ENCODE peak calls at places on chromosomes 5 and 9, in eight cellular contexts. H is body of pancreas, D is GM13976, M is AG04450, S is AG09309, N is fibroblast of mammary gland, W is natural killer cell, B is uterus. C is an unnamed sample.

GRCh38 chr9:100285080-100285479 is 67.7 kb downstream of the TEX10 start:
- DNase-seq in S (no peak), H (no peak), B (no peak), D (no peak), N (no peak), M (no peak), W (no peak), C (no peak)

GRCh38 chr5:134600600-134600999 is 32.0 kb downstream of the SAR1B start:
- DNase-seq in B (no peak), S (peak), W (no peak), D (no peak), N (peak), H (no peak), M (peak), C (no peak)

GRCh38 chr5:77847129-77847460 is 71.0 kb upstream of the TBCA start:
- DNase-seq in H (no peak), B (no peak), N (no peak), D (no peak), W (no peak), S (no peak), M (no peak), C (no peak)

GRCh38 chr9:5947912-5948311 is 57.2 kb downstream of the MLANA start:
- DNase-seq in M (no peak), S (no peak), N (no peak), H (no peak), D (no peak), W (no peak), B (no peak), C (no peak)

GRCh38 chr5:73940026-73940425 is 314.0 kb downstream of the ARHGEF28 start:
- DNase-seq in D (no peak), H (no peak), M (no peak), B (no peak), N (no peak), W (no peak), S (no peak), C (no peak)

GRCh38 chr9:87516222-87516930 is 18.7 kb downstream of the DAPK1 start:
- DNase-seq in B (peak), W (no peak), M (no peak), H (peak), S (no peak), D (no peak), N (peak), C (peak)

GRCh38 chr5:41143124-41143523 is 70.2 kb downstream of the C6 start:
- DNase-seq in B (no peak), W (no peak), H (no peak), S (no peak), M (no peak), D (no peak), N (no peak), C (no peak)

GRCh38 chr5:133261993-133262392 is 210.2 kb downstream of the HSPA4 start:
- DNase-seq in D (no peak), N (no peak), B (no peak), H (peak), M (no peak), S (no peak), W (no peak), C (no peak)

GRCh38 chr5:83209963-83210362 is 132.6 kb downstream of the XRCC4 start:
- DNase-seq in N (peak), S (no peak), W (no peak), H (no peak), B (no peak), D (no peak), M (no peak), C (no peak)

GRCh38 chr5:124133406-124133805 is 613.0 kb downstream of the ZNF608 start:
- DNase-seq in M (no peak), S (no peak), W (no peak), H (no peak), B (no peak), N (no peak), D (no peak), C (no peak)

GRCh38 chr5:23352437-23352836 is 155.0 kb upstream of the PRDM9 start:
- DNase-seq in N (peak), S (no peak), H (no peak), M (no peak), D (no peak), B (no peak), W (no peak), C (no peak)

GRCh38 chr9:76610009-76610352 is 151.0 kb downstream of the GCNT1 start:
- DNase-seq in N (peak), S (peak), H (peak), M (no peak), D (no peak), W (no peak), B (peak), C (peak)

GRCh38 chr5:79330071-79330470 is 94.1 kb downstream of the JMY start:
- DNase-seq in H (no peak), B (no peak), M (no peak), W (no peak), S (no peak), N (peak), D (no peak), C (no peak)

GRCh38 chr9:98807070-98807810 is at the start of gene GALNT12:
- DNase-seq in D (peak), B (no peak), H (peak), M (no peak), N (no peak), W (peak), S (no peak), C (no peak)

GRCh38 chr5:142881727-142882126 is 111.5 kb downstream of the ARHGAP26 start:
- DNase-seq in N (no peak), H (no peak), B (no peak), W (no peak), D (no peak), M (no peak), S (no peak), C (no peak)

GRCh38 chr9:16816006-16816405 is 54.5 kb downstream of the BNC2 start:
- DNase-seq in D (no peak), S (no peak), W (no peak), M (no peak), H (no peak), B (no peak), N (no peak), C (no peak)

GRCh38 chr5:10338996-10339903 is 14.2 kb upstream of the MARCHF6 start:
- DNase-seq in B (no peak), W (no peak), H (no peak), N (no peak), M (no peak), S (no peak), D (no peak), C (no peak)

GRCh38 chr9:90906316-90907055 is 104.9 kb downstream of the SYK start:
- DNase-seq in H (no peak), S (no peak), W (no peak), N (peak), M (no peak), B (no peak), D (no peak), C (no peak)

GRCh38 chr5:152723482-152723881 is 318.4 kb upstream of the NMUR2 start:
- DNase-seq in W (no peak), B (no peak), M (no peak), H (no peak), D (no peak), S (no peak), N (no peak), C (no peak)

GRCh38 chr5:148443998-148444397 is 60.2 kb downstream of the FBXO38 start:
- DNase-seq in M (peak), S (peak), H (peak), W (no peak), N (peak), D (peak), B (no peak), C (no peak)

GRCh38 chr5:142753114-142753764 is 16.9 kb upstream of the ARHGAP26 start:
- DNase-seq in N (peak), B (peak), S (no peak), H (peak), M (no peak), D (no peak), W (no peak), C (no peak)

GRCh38 chr5:56415356-56415765 is 182.2 kb upstream of the ANKRD55 start:
- DNase-seq in W (no peak), B (no peak), H (peak), D (peak), S (peak), M (peak), N (no peak), C (peak)

GRCh38 chr5:161409471-161409870 is 137.1 kb downstream of the GABRB2 start:
- DNase-seq in W (no peak), M (no peak), N (no peak), H (no peak), B (no peak), D (no peak), S (no peak), C (no peak)

GRCh38 chr9:15231788-15232635 is 75.0 kb downstream of the TTC39B start:
- DNase-seq in H (peak), M (no peak), N (peak), D (peak), W (no peak), B (no peak), S (no peak), C (no peak)

GRCh38 chr5:94072116-94072515 is 330.7 kb upstream of the POU5F2 start:
- DNase-seq in H (no peak), B (no peak), D (no peak), S (no peak), W (no peak), M (no peak), N (peak), C (no peak)

GRCh38 chr9:70534058-70534457 is 119.6 kb upstream of the KLF9 start:
- DNase-seq in W (no peak), H (no peak), M (no peak), S (no peak), N (no peak), D (no peak), B (no peak), C (no peak)

GRCh38 chr5:40716000-40716399 is 36.3 kb downstream of the PTGER4 start:
- DNase-seq in B (no peak), H (no peak), W (no peak), N (peak), M (no peak), D (no peak), S (no peak), C (no peak)

GRCh38 chr9:106885451-106885850 is 22.5 kb downstream of the ZNF462 start:
- DNase-seq in M (peak), S (no peak), B (no peak), H (no peak), W (no peak), D (no peak), N (peak), C (no peak)

GRCh38 chr5:172688735-172689572 is 47.9 kb downstream of the NEURL1B start:
- DNase-seq in N (no peak), D (peak), M (no peak), W (no peak), H (peak), B (no peak), S (no peak), C (no peak)

GRCh38 chr9:93699650-93700049 is 123.3 kb downstream of the PHF2 start:
- DNase-seq in S (no peak), M (no peak), N (no peak), H (no peak), W (no peak), D (peak), B (no peak), C (no peak)

GRCh38 chr9:138040446-138041430 is 163.2 kb downstream of the CACNA1B start:
- DNase-seq in N (no peak), D (no peak), W (no peak), B (no peak), M (no peak), S (no peak), H (no peak), C (peak)

GRCh38 chr5:107567901-107568671 is 102.7 kb downstream of the EFNA5 start:
- DNase-seq in M (no peak), S (no peak), N (no peak), H (no peak), B (no peak), W (no peak), D (no peak), C (no peak)

GRCh38 chr9:129614932-129615331 is 6.0 kb downstream of the C9orf50 start:
- DNase-seq in D (no peak), S (no peak), H (no peak), N (no peak), B (no peak), W (no peak), M (no peak), C (no peak)
- TF ChIP-seq CTCF in D (no peak), S (no peak), H (no peak), N (no peak), B (no peak), W (no peak), M (no peak), C (no peak)

GRCh38 chr5:150289551-150290390 is at the start of gene CAMK2A:
- DNase-seq in H (no peak), W (no peak), M (no peak), S (no peak), D (no peak), N (no peak), B (no peak), C (no peak)
- TF ChIP-seq CTCF in H (no peak), W (no peak), M (no peak), S (no peak), D (no peak), N (no peak), B (no peak), C (no peak)

GRCh38 chr5:103942587-103943186 is 380.1 kb upstream of the NUDT12 start:
- DNase-seq in H (no peak), N (no peak), M (no peak), B (no peak), S (no peak), W (no peak), D (no peak), C (no peak)
- TF ChIP-seq CTCF in H (no peak), N (no peak), M (no peak), B (no peak), S (peak), W (no peak), D (no peak), C (no peak)

GRCh38 chr9:68771376-68771775 is 66.3 kb downstream of the PIP5K1B start:
- DNase-seq in M (no peak), W (no peak), D (no peak), B (no peak), S (no peak), H (no peak), N (no peak), C (no peak)
- TF ChIP-seq CTCF in M (no peak), W (no peak), D (no peak), B (no peak), S (no peak), H (no peak), N (no peak), C (no peak)

DNA sequence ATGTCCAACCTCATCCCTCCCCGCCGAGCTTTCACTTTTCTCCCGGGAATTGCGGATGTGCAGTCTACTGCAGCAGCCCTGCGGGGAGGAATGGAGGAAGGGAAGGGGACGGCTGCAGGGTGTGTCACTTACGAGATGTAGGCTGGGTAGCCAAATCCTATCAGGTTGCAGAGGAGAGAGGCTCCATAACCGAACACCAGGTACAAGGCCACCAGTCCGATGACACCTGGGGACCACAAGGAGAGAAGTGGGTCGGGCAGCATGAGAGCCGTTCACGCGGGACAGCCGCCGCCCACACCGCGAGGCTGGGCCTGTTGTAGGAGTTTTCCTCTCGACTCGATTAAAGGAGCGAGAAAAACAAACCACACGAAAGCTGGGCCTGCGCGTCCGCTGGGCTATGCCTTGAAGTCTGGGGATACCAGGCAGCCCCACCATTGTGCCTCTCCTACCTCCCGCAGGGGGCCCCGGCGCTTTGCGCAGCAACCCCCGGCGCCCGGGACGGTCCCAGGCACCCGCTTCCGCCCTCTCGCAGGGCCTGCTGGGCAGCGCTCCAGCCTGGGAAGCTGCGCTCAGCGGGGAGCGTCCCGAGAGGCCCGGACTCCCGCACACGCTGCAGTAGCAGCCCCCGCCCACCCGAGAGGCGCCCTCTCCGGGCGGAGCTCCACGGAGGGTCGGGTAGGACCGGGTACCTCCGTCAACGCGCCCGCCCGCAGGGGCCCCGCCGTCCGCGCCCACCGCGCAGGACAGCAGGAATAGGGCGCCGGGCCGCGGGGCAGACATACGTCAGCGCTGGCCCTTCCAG is 795 bp downstream of the REEP5 start:
- DNase-seq in H (peak), N (peak), D (peak), S (no peak), W (peak), B (peak), M (no peak), C (peak)
- TF ChIP-seq CTCF in H (peak), N (no peak), D (no peak), S (no peak), W (no peak), B (no peak), M (no peak), C (no peak)

DNA sequence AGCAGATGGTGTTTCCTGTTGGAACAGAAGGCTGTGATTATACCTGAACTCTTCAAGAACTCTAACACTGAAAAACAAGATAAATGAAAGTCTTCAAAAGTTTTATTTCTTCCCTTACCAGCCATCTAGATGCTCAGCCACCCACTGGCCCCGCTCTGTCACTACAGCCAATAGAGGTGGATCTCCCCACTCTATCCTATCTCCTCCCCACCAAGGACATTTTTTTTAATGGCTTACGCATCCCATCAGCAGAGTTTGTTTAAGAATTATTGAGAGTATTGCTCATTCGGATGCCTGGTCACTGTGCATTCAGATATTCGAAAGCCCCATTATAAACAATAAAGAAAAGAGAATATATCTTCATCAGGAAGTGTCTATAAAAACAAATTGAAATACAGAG is 159.4 kb downstream of the RASEF start:
- DNase-seq in M (no peak), W (no peak), D (no peak), H (no peak), B (no peak), N (no peak), S (no peak), C (no peak)
- TF ChIP-seq CTCF in M (peak), W (no peak), D (no peak), H (no peak), B (no peak), N (no peak), S (no peak), C (no peak)

GRCh38 chr9:94935396-94935795 is 208.9 kb downstream of the AOPEP start:
- DNase-seq in M (no peak), W (no peak), N (no peak), D (no peak), B (no peak), H (no peak), S (no peak), C (no peak)

GRCh38 chr9:94931725-94932124 is 205.2 kb downstream of the AOPEP start:
- DNase-seq in M (no peak), H (no peak), W (no peak), B (no peak), S (no peak), D (no peak), N (no peak), C (no peak)

GRCh38 chr9:94932647-94933415 is 206.3 kb downstream of the AOPEP start:
- DNase-seq in W (no peak), D (no peak), S (no peak), M (no peak), B (no peak), H (no peak), N (no peak), C (no peak)

GRCh38 chr9:94934816-94935328 is 208.4 kb downstream of the AOPEP start:
- DNase-seq in W (peak), M (no peak), B (no peak), N (no peak), S (no peak), H (no peak), D (no peak), C (no peak)

GRCh38 chr9:94933429-94933828 is 206.9 kb downstream of the AOPEP start:
- DNase-seq in D (no peak), H (no peak), B (no peak), W (no peak), N (no peak), M (no peak), S (no peak), C (no peak)
- TF ChIP-seq CTCF in D (no peak), H (no peak), B (no peak), W (no peak), N (no peak), M (no peak), S (no peak), C (no peak)

GRCh38 chr9:114583776-114584175 is 3.8 kb upstream of the ATP6V1G1 start:
- DNase-seq in N (no peak), M (no peak), D (no peak), B (no peak), W (no peak), S (no peak), H (no peak), C (no peak)

GRCh38 chr9:114590328-114590727 is 2.8 kb downstream of the ATP6V1G1 start:
- DNase-seq in W (no peak), S (no peak), D (no peak), H (no peak), B (no peak), N (no peak), M (no peak), C (no peak)

GRCh38 chr9:114588150-114588663 is 638 bp downstream of the ATP6V1G1 start:
- DNase-seq in D (no peak), N (peak), H (peak), B (no peak), W (no peak), M (no peak), S (no peak), C (peak)

GRCh38 chr9:114588671-114589526 is 1.3 kb downstream of the ATP6V1G1 start:
- DNase-seq in N (peak), H (no peak), W (no peak), B (no peak), M (no peak), S (no peak), D (no peak), C (no peak)

GRCh38 chr9:114587345-114588149 is at the start of gene ATP6V1G1:
- DNase-seq in N (peak), D (peak), M (peak), B (peak), H (peak), W (peak), S (peak), C (peak)
- TF ChIP-seq CTCF in N (peak), D (no peak), M (peak), B (peak), H (peak), W (no peak), S (no peak), C (no peak)

DNA sequence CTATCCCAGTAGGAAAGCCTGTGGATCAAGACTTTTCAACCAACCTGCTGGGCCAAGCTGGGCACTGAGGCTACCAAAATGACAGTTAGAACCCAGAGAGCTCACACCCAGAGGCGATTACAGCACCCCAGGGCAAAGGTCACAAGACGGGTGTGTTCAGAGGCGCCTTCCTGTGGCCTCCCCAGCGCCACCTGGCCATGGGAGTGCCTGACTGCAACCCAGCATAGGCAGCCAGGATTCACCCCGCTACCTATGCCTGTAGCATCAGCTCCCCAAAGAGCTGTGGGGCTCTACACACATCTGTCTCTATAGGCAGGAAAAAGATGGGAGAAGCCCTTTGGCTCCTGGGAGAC is 33.5 kb downstream of the PDGFRB start:
- DNase-seq in N (no peak), W (no peak), H (no peak), B (peak), M (no peak), D (peak), S (no peak), C (peak)
- TF ChIP-seq CTCF in N (peak), W (no peak), H (no peak), B (no peak), M (peak), D (peak), S (peak), C (peak)

C was measured in CD14-positive monocyte.